ENCODE peak calls at places on chromosome 2, in six cellular contexts. R is ovary, S is tibial nerve, Z is heart left ventricle, J is sigmoid colon, K is right lobe of liver. W is an unnamed sample.

GRCh38 chr2:236143811-236144210 is 24.4 kb downstream of the GBX2 start:
- DNase-seq in R (no peak), S (no peak), Z (no peak), J (peak; percentile 30), K (no peak), W (no peak)

GRCh38 chr2:219542931-219543595 is 546 bp downstream of the CHPF start:
- DNase-seq in R (no peak), S (no peak), Z (no peak), J (no peak), K (no peak), W (no peak)

GRCh38 chr2:180003566-180003965 is 3.5 kb downstream of the CWC22 start:
- DNase-seq in R (no peak), S (no peak), Z (no peak), J (no peak), K (no peak), W (no peak)

GRCh38 chr2:28506112-28506511 is 10.3 kb downstream of the PLB1 start:
- DNase-seq in R (no peak), S (no peak), Z (no peak), J (no peak), K (no peak), W (no peak)

GRCh38 chr2:15273452-15273851 is 287.7 kb downstream of the NBAS start:
- DNase-seq in R (no peak), S (no peak), Z (no peak), J (no peak), K (no peak), W (no peak)

GRCh38 chr2:221571108-221571390 is 1.1 kb downstream of the EPHA4 start:
- DNase-seq in R (peak; percentile 17), S (no peak), Z (no peak), J (no peak), K (no peak), W (no peak)

GRCh38 chr2:113277474-113278072 is 1.1 kb downstream of the PAX8 start:
- DNase-seq in R (no peak), S (no peak), Z (no peak), J (no peak), K (no peak), W (no peak)

GRCh38 chr2:161913865-161914264 is 160.2 kb downstream of the DPP4 start:
- DNase-seq in R (no peak), S (no peak), Z (no peak), J (no peak), K (no peak), W (no peak)

GRCh38 chr2:19021100-19021476 is 337.3 kb downstream of the OSR1 start:
- DNase-seq in R (no peak), S (no peak), Z (no peak), J (no peak), K (no peak), W (no peak)

GRCh38 chr2:47661310-47661709 is 121.6 kb upstream of the MSH6 start:
- DNase-seq in R (no peak), S (no peak), Z (no peak), J (no peak), K (no peak), W (no peak)

DNA sequence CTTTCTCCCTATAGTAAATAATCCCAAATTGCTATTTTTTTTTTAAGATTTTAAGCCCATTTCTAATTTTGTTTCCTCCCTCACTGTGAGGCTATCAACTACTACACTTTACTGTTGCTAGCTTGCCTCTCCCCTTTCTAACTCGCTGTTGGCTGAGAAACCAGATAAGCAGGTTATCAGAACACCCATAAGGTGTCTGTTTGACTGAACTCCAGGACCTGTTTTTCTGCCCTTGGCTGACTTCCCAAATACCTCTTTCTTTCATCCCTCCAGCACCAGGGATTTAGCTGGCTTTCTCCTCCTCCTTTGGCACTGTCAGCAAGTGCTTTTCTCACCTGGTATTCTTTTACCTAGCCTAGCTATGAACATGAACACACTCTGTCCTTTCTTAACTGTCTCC is 11.1 kb downstream of the TRAK2 start:
- DNase-seq in R (no peak), S (no peak), Z (no peak), J (no peak), K (no peak), W (no peak)
- TF ChIP-seq POLR2A in R (no peak), S (no peak), Z (no peak), J (no peak), K (no peak), W (no peak)

GRCh38 chr2:85653996-85654395 is 14.0 kb downstream of the SFTPB start:
- DNase-seq in R (no peak), S (no peak), Z (no peak), J (no peak), K (no peak), W (no peak)

GRCh38 chr2:85659324-85659981 is 8.5 kb downstream of the SFTPB start:
- DNase-seq in R (no peak), S (no peak), Z (no peak), J (peak; percentile 61), K (no peak), W (no peak)

GRCh38 chr2:85656468-85656867 is 11.5 kb downstream of the SFTPB start:
- DNase-seq in R (no peak), S (no peak), Z (no peak), J (no peak), K (no peak), W (no peak)

GRCh38 chr2:85652056-85652455 is 15.9 kb downstream of the SFTPB start:
- DNase-seq in R (no peak), S (no peak), Z (no peak), J (peak; percentile 35), K (no peak), W (no peak)

GRCh38 chr2:85655961-85656403 is 12.0 kb downstream of the SFTPB start:
- DNase-seq in R (no peak), S (no peak), Z (no peak), J (no peak), K (no peak), W (no peak)
- H3K36me3 ChIP-seq in R (no peaks in the 10 kb centered on the region), S (peaks cover 59% of the 10 kb centered on the region), Z (no peaks in the 10 kb centered on the region), J (peaks cover 45% of the 10 kb centered on the region), K (peaks cover 6% of the 10 kb centered on the region), W (no peaks in the 10 kb centered on the region)

DNA sequence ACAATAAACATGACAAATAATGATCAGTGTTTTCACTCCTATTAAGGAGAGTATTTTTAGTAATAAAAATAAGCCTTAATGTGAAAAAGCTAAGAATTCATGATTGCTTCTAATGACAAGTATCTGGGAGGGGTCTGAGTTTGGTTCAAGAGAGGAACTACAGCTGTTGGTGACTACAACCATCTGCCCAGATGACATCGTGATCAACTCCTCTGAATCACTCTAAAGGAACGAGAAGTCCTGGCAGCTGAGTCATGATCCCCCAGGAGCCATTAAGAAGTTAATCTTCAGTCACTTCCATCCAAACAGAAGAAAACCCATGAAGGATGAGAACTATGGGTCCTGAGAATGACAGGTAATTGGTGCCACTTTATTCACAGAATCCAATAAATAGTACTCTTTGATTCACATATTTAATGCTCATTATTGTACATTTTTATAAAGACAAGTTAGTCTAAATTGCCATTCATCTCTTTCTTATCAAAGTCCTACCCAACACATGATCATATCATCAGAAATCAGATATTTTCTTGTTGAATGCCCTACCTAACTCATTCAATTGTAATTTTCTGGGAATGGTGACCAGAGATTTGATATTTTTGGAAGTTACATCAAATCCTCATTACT is 6.8 kb downstream of the TFPI start:
- DNase-seq in R (peak; percentile 59), S (peak; percentile 82), Z (peak; percentile 72), J (peak; percentile 85), K (no peak), W (peak; percentile 74)
- TF ChIP-seq POLR2A in R (no peak), S (no peak), Z (no peak), J (no peak), K (peak; percentile 28), W (peak; percentile 52)

GRCh38 chr2:117272975-117273671 is 541.4 kb upstream of the DDX18 start:
- DNase-seq in R (no peak), S (no peak), Z (no peak), J (no peak), K (no peak), W (no peak)

GRCh38 chr2:117271631-117272030 is 542.9 kb upstream of the DDX18 start:
- DNase-seq in R (no peak), S (no peak), Z (no peak), J (no peak), K (no peak), W (no peak)

DNA sequence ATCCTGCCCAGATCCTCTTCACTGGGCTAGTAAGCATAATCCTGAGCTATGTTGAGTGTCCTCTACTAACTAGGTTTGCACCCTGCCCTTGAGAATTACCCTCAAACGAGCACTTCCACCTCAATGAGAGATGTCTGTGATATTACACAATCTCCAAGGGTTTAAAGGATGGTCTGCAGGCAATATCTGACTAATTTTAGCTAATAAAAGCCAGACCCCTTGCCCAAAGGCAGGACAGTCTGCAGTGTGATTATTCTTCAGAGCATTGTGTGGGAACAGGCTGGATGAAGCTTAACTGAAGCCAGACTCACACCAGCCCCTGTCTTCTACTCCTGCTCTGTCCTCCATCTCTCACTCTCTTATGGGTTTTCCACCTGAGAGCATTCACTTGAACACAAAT is 544.9 kb upstream of the DDX18 start:
- DNase-seq in R (no peak), S (no peak), Z (no peak), J (no peak), K (no peak), W (no peak)
- H3K36me3 ChIP-seq in R (no peaks in the 10 kb centered on the region), S (no peaks in the 10 kb centered on the region), Z (no peaks in the 10 kb centered on the region), J (no peaks in the 10 kb centered on the region), K (no peaks in the 10 kb centered on the region), W (no peaks in the 10 kb centered on the region)

DNA sequence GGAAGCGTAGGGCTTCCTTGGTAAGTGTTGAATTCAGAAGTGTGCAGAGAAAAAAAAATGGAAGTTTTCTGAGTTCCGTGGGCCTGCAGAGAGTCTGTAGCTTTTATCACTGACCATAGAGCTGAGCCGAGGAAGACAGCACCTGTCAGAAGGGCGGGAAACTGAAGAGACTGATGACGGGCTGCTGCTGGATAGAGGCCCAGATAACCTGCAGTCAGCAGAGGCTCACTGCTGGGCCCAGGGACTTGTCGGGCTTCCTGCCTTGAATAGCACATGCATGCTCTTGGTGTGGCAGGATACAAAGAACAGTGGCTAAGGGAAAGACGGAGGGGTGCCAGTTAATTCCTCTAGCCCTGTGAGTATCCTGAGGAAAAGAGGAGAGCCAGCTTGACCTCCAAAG is 166.4 kb downstream of the MGAT5 start:
- DNase-seq in R (no peak), S (no peak), Z (no peak), J (no peak), K (no peak), W (no peak)
- TF ChIP-seq POLR2A in R (no peak), S (no peak), Z (no peak), J (no peak), K (no peak), W (no peak)

GRCh38 chr2:25247792-25248512 is 79.6 kb upstream of the POMC start:
- DNase-seq in R (no peak), S (no peak), Z (no peak), J (no peak), K (no peak), W (no peak)
- H3K36me3 ChIP-seq in R (no peaks in the 10 kb centered on the region), S (peaks cover 57% of the 10 kb centered on the region), Z (peaks cover 3% of the 10 kb centered on the region), J (peaks cover 55% of the 10 kb centered on the region), K (peaks cover 46% of the 10 kb centered on the region), W (no peaks in the 10 kb centered on the region)